ENCODE peak calls at places on chromosomes 11 and 22, in five cellular contexts. S, Y, R, E and I are unnamed samples.

GRCh38 chr22:34105461-34106062 is 185.3 kb upstream of the LARGE1 start:
- DNase-seq in R (peak; percentile 54), S (peak; percentile 56), E (peak; percentile 60), Y (peak; percentile 81), I (no peak)

GRCh38 chr11:122853971-122854446 is 15.7 kb downstream of the CRTAM start:
- DNase-seq in E (peak; percentile 55), S (peak; percentile 82), Y (no peak), R (no peak), I (peak; percentile 50)

GRCh38 chr11:79101736-79102135 is 339.1 kb downstream of the TENM4 start:
- DNase-seq in R (no peak), E (peak; percentile 59), Y (no peak), S (no peak), I (no peak)

GRCh38 chr11:94762208-94762607 is 5.9 kb upstream of the AMOTL1 start:
- DNase-seq in R (no peak), S (no peak), E (no peak), Y (no peak), I (no peak)

GRCh38 chr11:131674051-131674755 is 303.8 kb downstream of the NTM start:
- DNase-seq in Y (peak; percentile 71), E (peak; percentile 62), R (peak; percentile 75), S (peak; percentile 63), I (peak; percentile 6)

GRCh38 chr11:122883682-122883981 is 1.1 kb downstream of the JHY start:
- DNase-seq in Y (no peak), E (no peak), R (no peak), S (no peak), I (no peak)

GRCh38 chr11:78078218-78079167 is 1.2 kb downstream of the NDUFC2 start:
- DNase-seq in S (no peak), R (no peak), Y (no peak), E (no peak), I (no peak)

GRCh38 chr11:72083414-72083813 is 2.8 kb downstream of the LRRC51 start:
- DNase-seq in R (no peak), S (no peak), E (no peak), Y (no peak), I (no peak)

GRCh38 chr22:19874307-19875060 is 19.8 kb upstream of the GNB1L start:
- DNase-seq in E (peak; percentile 19), R (peak; percentile 30), Y (peak; percentile 47), S (no peak), I (peak; percentile 41)

GRCh38 chr11:26951849-26952515 is 41.9 kb upstream of the FIBIN start:
- DNase-seq in S (no peak), R (no peak), E (no peak), Y (no peak), I (no peak)

GRCh38 chr22:36185828-36186624 is 15.6 kb downstream of the APOL4 start:
- DNase-seq in Y (no peak), R (no peak), S (no peak), E (no peak), I (no peak)

GRCh38 chr11:30459821-30460220 is 126.3 kb downstream of the MPPED2 start:
- DNase-seq in S (no peak), R (no peak), E (no peak), Y (no peak), I (no peak)

GRCh38 chr11:1872267-1872985 is 19.3 kb downstream of the PRR33 start:
- DNase-seq in S (no peak), Y (no peak), E (no peak), R (peak; percentile 10), I (no peak)
- H3K4me3 ChIP-seq in S (peak overlapping the region; percentile 41), Y (peak overlapping the region; percentile 41), E (no peak overlapping the region), R (peak overlapping the region; percentile 58), I (no peak overlapping the region)

GRCh38 chr11:12226093-12226492 is 115.7 kb downstream of the MICAL2 start:
- DNase-seq in S (no peak), E (no peak), Y (no peak), R (no peak), I (no peak)

GRCh38 chr11:12223771-12224536 is 113.6 kb downstream of the MICAL2 start:
- DNase-seq in R (no peak), Y (no peak), E (no peak), S (no peak), I (peak; percentile 28)

GRCh38 chr11:12222099-12222751 is 111.8 kb downstream of the MICAL2 start:
- DNase-seq in R (peak; percentile 64), S (no peak), Y (peak; percentile 51), E (no peak), I (no peak)

GRCh38 chr11:12225046-12225739 is 114.8 kb downstream of the MICAL2 start:
- DNase-seq in E (no peak), R (no peak), S (no peak), Y (no peak), I (no peak)

DNA sequence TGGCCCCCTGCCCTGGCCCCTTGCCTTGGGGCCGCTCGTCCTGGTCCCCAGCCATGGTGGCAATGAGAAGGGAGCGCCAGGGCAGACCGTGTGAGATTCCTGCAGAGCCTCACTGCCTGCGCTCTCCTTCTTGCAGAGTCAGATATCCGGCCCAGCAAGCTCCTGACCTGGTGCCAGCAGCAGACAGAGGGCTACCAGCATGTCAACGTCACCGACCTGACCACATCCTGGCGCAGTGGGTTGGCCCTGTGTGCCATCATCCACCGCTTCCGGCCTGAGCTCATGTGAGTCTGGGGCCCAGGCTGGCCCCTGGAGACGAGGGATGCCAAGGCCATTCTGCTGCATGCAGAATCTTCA is 114.1 kb downstream of the MICAL2 start:
- DNase-seq in E (peak; percentile 55), S (peak; percentile 63), R (peak; percentile 76), Y (peak; percentile 90), I (peak; percentile 91)
- H3K4me3 ChIP-seq in E (no peak overlapping the region), S (no peak overlapping the region), R (no peak overlapping the region), Y (no peak overlapping the region), I (peak overlapping the region; percentile 48)

DNA sequence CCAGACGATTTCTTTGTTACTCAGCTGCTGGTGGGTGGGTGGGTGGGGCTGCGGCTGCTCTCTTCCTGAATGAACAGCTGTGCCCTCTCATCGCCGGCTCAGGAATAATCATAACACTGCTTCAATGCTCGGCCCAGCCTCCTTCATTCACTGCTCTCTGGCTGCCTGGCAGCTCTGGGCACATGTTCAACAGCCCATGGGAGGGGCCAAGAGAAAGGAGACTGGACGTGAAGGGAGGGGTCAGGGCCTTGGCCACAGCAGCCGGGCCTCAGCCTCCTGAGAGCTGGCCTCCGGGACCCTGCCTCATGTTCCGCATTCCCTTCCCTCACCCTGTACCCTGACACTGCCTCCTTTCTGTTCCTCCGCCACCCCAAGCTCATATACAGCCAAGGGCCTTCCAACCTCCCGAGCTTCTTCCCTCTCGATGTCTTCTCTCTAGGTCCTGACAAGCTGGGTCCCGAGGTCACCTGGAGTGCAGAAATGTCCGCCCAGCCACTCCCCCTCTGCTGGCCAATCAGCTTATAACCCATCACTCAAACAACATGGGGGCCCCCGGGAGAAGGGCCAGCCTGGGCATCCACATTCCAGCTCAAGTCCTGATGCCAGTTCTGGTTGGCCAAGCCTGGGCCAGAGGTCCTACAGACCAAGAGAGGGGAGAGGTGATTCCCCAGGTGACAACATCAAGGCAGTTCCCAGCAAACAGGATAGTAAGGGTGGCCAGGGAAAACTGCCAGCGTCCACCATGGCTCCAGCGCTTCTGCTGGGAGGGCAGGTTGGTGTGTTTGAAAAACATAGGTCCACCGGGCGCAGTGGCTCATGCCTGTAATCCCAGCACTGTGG is 3.2 kb upstream of the CSDC2 start:
- DNase-seq in Y (peak; percentile 78), E (peak; percentile 78), S (peak; percentile 57), R (peak; percentile 75), I (no peak)
- H3K4me3 ChIP-seq in Y (no peak overlapping the region), E (no peak overlapping the region), S (peak overlapping the region; percentile 3), R (peak overlapping the region; percentile 13), I (no peak overlapping the region)

GRCh38 chr11:124717786-124718634 is 21.7 kb upstream of the NRGN start:
- DNase-seq in E (no peak), Y (no peak), S (no peak), R (peak; percentile 71), I (peak; percentile 26)
- H3K4me3 ChIP-seq in E (no peak overlapping the region), Y (peak overlapping the region; percentile 57), S (peak overlapping the region; percentile 49), R (peak overlapping the region; percentile 49), I (peak overlapping the region; percentile 20)

GRCh38 chr11:47589103-47589502 is 2.6 kb downstream of the FAM180B start:
- DNase-seq in Y (no peak), S (no peak), E (no peak), R (no peak), I (no peak)

GRCh38 chr11:47590026-47590861 is 3.8 kb downstream of the FAM180B start:
- DNase-seq in Y (no peak), R (peak; percentile 39), E (no peak), S (no peak), I (no peak)

GRCh38 chr11:47587733-47588326 is 1.4 kb downstream of the FAM180B start:
- DNase-seq in R (peak; percentile 48), Y (no peak), E (no peak), S (peak; percentile 54), I (no peak)

GRCh38 chr11:47591764-47592163 is 2.4 kb downstream of the C1QTNF4 start:
- DNase-seq in S (no peak), Y (no peak), R (no peak), E (no peak), I (no peak)

GRCh38 chr11:47589504-47590025 is 3.1 kb downstream of the FAM180B start:
- DNase-seq in E (no peak), S (no peak), Y (no peak), R (no peak), I (no peak)
- H3K4me3 ChIP-seq in E (no peak overlapping the region), S (peak overlapping the region; percentile 57), Y (peak overlapping the region; percentile 43), R (peak overlapping the region; percentile 42), I (no peak overlapping the region)

DNA sequence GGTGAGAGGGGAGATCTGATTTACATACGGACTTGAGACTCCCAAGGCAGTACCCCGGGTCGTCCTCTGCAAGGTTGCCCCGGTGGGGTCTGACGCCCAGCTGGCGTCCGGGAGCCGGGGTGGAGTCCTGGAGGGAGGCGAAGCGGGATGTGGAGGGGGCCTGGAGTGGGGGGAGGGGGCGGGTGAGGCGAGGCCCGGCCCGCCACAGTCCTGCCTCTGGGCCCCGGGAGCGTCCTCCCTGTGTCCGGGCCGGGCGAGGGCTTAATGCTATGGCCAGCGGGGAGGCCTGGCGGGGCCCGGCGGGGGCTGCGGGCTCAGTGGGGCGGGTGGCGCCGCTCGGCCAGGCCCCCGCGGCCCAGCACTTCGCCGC is 2.4 kb upstream of the MYBPC3 start:
- DNase-seq in S (no peak), R (no peak), Y (no peak), E (no peak), I (no peak)
- H3K4me3 ChIP-seq in S (peak overlapping the region; percentile 57), R (peak overlapping the region; percentile 60), Y (peak overlapping the region; percentile 50), E (no peak overlapping the region), I (no peak overlapping the region)

GRCh38 chr11:58525037-58525614 is 17.2 kb upstream of the OR5B21 start:
- DNase-seq in E (no peak), R (no peak), S (no peak), Y (no peak), I (peak; percentile 51)
- H3K4me3 ChIP-seq in E (no peak overlapping the region), R (no peak overlapping the region), S (no peak overlapping the region), Y (no peak overlapping the region), I (no peak overlapping the region)